ENCODE peak calls at places on chromosomes 13 and 19, in four cellular contexts. B, U, C and P are unnamed samples.

GRCh38 chr19:53927745-53928144 is 18.7 kb downstream of the CACNG7 start:
- DNase-seq in B (peak; percentile 58), U (peak; percentile 11), C (peak; percentile 91), P (no peak)

GRCh38 chr13:99320693-99321481 is 13.7 kb upstream of the GPR183 start:
- DNase-seq in B (peak; percentile 89), U (no peak), C (no peak), P (no peak)

GRCh38 chr13:113298001-113298945 is 1.2 kb downstream of the LAMP1 start:
- DNase-seq in B (no peak), U (no peak), C (no peak), P (peak; percentile 47)

GRCh38 chr13:114222461-114222968 is 12.2 kb upstream of the CDC16 start:
- DNase-seq in B (peak; percentile 58), U (no peak), C (no peak), P (no peak)

GRCh38 chr13:54574791-54575190 is 1546.2 kb downstream of the OLFM4 start:
- DNase-seq in B (no peak), U (no peak), C (no peak), P (no peak)

GRCh38 chr19:1452802-1453524 is 3.0 kb downstream of the APC2 start:
- DNase-seq in B (no peak), U (no peak), C (no peak), P (no peak)

GRCh38 chr19:41554902-41555301 is 21.1 kb upstream of the CEACAM21 start:
- DNase-seq in B (no peak), U (no peak), C (no peak), P (no peak)

GRCh38 chr19:1039646-1040475 is at the start of gene ABCA7:
- DNase-seq in B (peak; percentile 96), U (peak; percentile 100), C (peak; percentile 99), P (peak; percentile 99)

GRCh38 chr13:21069561-21070004 is 8.2 kb upstream of the LATS2 start:
- DNase-seq in B (peak; percentile 85), U (no peak), C (no peak), P (no peak)

GRCh38 chr19:6551607-6552450 is 21.0 kb downstream of the TNFSF9 start:
- DNase-seq in B (no peak), U (peak; percentile 60), C (peak; percentile 83), P (peak; percentile 56)

GRCh38 chr19:35509861-35510625 is 3.4 kb downstream of the DMKN start:
- DNase-seq in B (no peak), U (peak; percentile 65), C (peak; percentile 93), P (peak; percentile 81)

GRCh38 chr13:91714726-91715334 is 316.4 kb downstream of the GPC5 start:
- DNase-seq in B (no peak), U (no peak), C (peak; percentile 4), P (no peak)

GRCh38 chr13:62251734-62252133 is 836.1 kb upstream of the PCDH20 start:
- DNase-seq in B (no peak), U (no peak), C (no peak), P (no peak)

GRCh38 chr13:91346848-91347211 is 657 bp upstream of the MIR17HG start:
- DNase-seq in B (no peak), U (peak; percentile 10), C (peak; percentile 51), P (peak; percentile 53)

GRCh38 chr13:40383132-40383531 is 283.3 kb downstream of the FOXO1 start:
- DNase-seq in B (no peak), U (no peak), C (no peak), P (no peak)

GRCh38 chr19:40341601-40342482 is 6.4 kb downstream of the C19orf47 start:
- DNase-seq in B (no peak), U (no peak), C (no peak), P (no peak)

GRCh38 chr13:102399791-102400618 is 1.8 kb downstream of the FGF14 start:
- DNase-seq in B (no peak), U (peak; percentile 2), C (peak; percentile 46), P (peak; percentile 59)

GRCh38 chr19:28898279-28898678 is 314.7 kb downstream of the UQCRFS1 start:
- DNase-seq in B (no peak), U (no peak), C (no peak), P (no peak)

GRCh38 chr13:24043590-24044350 is 116.8 kb upstream of the SPATA13 start:
- DNase-seq in B (no peak), U (no peak), C (no peak), P (no peak)

GRCh38 chr19:610801-611505 is 21.3 kb downstream of the HCN2 start:
- DNase-seq in B (peak; percentile 92), U (peak; percentile 46), C (no peak), P (peak; percentile 90)

GRCh38 chr13:33070713-33071112 is 54.5 kb downstream of the KL start:
- DNase-seq in B (no peak), U (no peak), C (no peak), P (no peak)

GRCh38 chr19:41932259-41933130 is 4.2 kb upstream of the ERFL start:
- DNase-seq in B (no peak), U (no peak), C (no peak), P (no peak)

GRCh38 chr13:46761174-46761573 is 35.8 kb downstream of the ESD start:
- DNase-seq in B (no peak), U (no peak), C (no peak), P (no peak)

GRCh38 chr13:58191754-58192153 is 560.2 kb downstream of the PCDH17 start:
- DNase-seq in B (no peak), U (no peak), C (no peak), P (no peak)

GRCh38 chr13:30431269-30431950 is 9.1 kb downstream of the UBE2L5 start:
- DNase-seq in B (no peak), U (no peak), C (no peak), P (no peak)

DNA sequence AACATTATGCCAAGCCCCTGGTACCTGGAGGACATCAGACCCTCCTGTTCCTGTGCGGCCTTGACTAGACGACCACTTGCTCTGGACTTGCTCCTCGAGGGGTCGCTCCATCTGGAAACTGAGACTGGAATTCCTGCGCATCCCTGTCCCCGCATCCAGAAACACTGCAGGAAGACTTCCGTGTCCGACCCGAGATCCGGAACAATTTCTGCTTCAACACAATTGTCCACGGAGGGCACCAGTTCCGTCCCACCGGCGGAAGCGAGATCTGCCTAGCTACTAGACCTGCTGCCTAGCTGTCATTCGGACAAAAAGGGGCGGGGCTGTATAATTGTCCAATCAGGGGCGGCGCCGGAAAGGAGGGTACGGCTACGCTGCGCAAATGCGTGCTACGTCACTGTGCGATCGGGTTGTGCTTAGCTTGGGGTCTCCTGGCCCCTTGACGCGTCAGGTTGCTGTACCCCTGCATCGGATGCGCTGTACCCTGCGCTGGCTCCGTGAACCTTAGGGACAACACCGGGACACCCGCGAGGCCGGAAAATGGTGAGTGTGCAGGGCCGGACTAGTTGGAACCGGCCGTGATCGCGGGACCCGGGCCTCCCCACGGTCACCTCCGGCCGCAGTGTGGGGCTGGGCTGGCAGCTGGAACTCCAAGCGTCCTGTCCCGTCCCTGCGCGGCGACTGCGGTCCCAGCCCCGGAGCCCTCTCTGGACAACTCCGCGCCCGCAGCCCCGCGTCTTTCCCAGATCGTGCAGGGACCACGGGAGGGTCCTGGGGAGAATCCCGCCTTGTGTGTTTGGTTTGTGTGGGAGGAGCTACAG is at the start of the genes ZNF490 and ZNF791:
- DNase-seq in B (peak; percentile 99), U (peak; percentile 94), C (peak; percentile 99), P (peak; percentile 99)
- H3K27me3 ChIP-seq in B (no peaks in the 10 kb centered on the region), U (no peaks in the 10 kb centered on the region), C (no peaks in the 10 kb centered on the region), P (no peaks in the 10 kb centered on the region)

GRCh38 chr13:27926644-27927434 is 7.0 kb downstream of the PDX1 start:
- DNase-seq in B (no peak), U (no peak), C (peak; percentile 49), P (no peak)

GRCh38 chr13:27929868-27930267 is 10.1 kb downstream of the PDX1 start:
- DNase-seq in B (no peak), U (no peak), C (no peak), P (no peak)

GRCh38 chr13:27928805-27929753 is 9.3 kb downstream of the PDX1 start:
- DNase-seq in B (no peak), U (no peak), C (no peak), P (no peak)

GRCh38 chr13:27927444-27928352 is 7.9 kb downstream of the PDX1 start:
- DNase-seq in B (no peak), U (no peak), C (peak; percentile 36), P (no peak)

DNA sequence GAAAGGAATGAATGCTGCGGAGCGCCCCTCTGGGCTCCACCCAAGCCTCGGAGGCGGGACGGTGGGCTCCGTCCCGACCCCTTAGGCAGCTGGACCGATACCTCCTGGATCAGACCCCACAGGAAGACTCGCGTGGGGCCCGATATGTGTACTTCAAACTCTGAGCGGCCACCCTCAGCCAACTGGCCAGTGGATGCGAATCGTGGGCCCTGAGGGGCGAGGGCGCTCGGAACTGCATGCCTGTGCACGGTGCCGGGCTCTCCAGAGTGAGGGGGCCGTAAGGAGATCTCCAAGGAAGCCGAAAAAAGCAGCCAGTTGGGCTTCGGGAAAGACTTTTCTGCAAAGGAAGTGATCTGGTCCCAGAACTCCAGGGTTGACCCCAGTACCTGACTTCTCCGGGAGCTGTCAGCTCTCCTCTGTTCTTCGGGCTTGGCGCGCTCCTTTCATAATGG is 8.6 kb downstream of the PDX1 start:
- DNase-seq in B (no peak), U (no peak), C (no peak), P (no peak)
- H3K27me3 ChIP-seq in B (peaks cover 77% of the 10 kb centered on the region), U (peaks cover 33% of the 10 kb centered on the region), C (peaks cover 100% of the 10 kb centered on the region), P (peaks cover 100% of the 10 kb centered on the region)

DNA sequence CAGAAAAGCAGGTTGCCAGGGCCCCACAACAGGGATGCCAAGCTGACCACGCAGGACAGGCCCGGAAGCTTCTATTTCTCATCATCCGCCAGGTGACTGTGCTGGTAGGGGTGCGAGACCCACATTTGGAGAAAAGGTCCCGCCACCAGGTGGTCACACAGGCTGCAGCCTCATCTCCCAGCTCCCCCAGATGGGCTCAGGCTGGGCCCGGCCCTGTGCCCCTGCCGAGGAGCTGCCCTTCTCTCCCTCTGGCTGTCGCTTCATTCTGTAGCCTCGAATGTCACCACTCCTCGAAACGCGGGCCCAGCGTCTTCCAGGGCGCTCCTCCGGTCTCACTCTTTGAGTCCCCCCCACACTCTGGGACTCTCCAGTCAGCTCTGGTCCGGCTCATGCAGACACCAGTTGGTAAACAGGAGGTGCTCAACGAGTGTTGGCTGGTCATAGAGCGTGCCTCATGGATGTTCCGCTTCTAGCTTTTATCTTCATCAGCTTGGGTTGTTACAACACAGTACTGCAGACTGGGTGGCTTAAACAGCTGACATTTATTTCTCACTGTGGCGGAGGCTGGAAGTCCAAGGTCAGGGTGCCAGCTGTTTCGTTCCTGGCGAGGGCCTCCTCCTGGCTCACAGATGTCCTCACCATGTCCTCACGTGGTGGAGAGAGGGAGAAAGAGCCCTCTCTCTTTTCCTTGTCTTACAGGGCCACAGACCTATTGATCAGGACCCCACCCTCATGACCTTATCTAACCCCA is 87.1 kb downstream of the TEX29 start:
- DNase-seq in B (no peak), U (no peak), C (no peak), P (no peak)
- H3K27me3 ChIP-seq in B (peaks cover 16% of the 10 kb centered on the region), U (no peaks in the 10 kb centered on the region), C (no peaks in the 10 kb centered on the region), P (peaks cover 100% of the 10 kb centered on the region)

GRCh38 chr19:47414469-47414868 is 4.9 kb downstream of the MEIS3 start:
- DNase-seq in B (no peak), U (no peak), C (peak; percentile 39), P (peak; percentile 80)

GRCh38 chr19:47408156-47408938 is 11.0 kb downstream of the MEIS3 start:
- DNase-seq in B (no peak), U (no peak), C (no peak), P (no peak)

GRCh38 chr19:47407417-47407774 is 11.9 kb downstream of the MEIS3 start:
- DNase-seq in B (no peak), U (no peak), C (no peak), P (no peak)

GRCh38 chr19:47413941-47414340 is 5.4 kb downstream of the MEIS3 start:
- DNase-seq in B (no peak), U (no peak), C (no peak), P (no peak)

DNA sequence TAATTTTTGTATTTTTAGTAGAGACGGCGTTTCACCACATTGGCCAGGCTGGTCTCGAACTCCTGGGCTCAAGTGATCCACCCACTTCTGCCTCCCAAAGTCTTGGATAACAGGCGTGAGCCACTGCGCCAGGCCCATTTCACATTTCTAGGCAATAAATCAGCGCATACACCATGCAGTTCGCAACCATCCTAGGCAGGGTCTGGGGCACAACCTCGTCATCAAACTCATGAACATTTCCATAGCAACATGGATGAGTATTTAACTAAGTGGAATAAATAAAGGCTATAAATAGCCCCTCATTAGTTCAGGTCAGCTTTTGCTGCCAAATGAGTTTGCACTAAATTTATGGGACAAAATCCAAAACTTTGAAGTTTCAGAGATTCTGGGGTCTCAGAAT is 8.2 kb downstream of the MEIS3 start:
- DNase-seq in B (no peak), U (no peak), C (no peak), P (no peak)
- H3K27me3 ChIP-seq in B (no peaks in the 10 kb centered on the region), U (peaks cover 15% of the 10 kb centered on the region), C (peaks cover 3% of the 10 kb centered on the region), P (no peaks in the 10 kb centered on the region)